ENCODE peak calls at places on chromosomes 11 and 22, in seven cellular contexts. Z is vagina, V is lower leg skin, L is breast epithelium, S is NB4, Y is HepG2, E is stomach. M is an unnamed sample.

GRCh38 chr11:104918113-104918824 is 20.0 kb upstream of the CASP12 start:
- DNase-seq in Z (no peak), V (no peak), L (no peak), S (peak; percentile 15), Y (no peak), E (no peak), M (no peak)

GRCh38 chr11:122101625-122102291 is 14.3 kb downstream of the BLID start:
- DNase-seq in Z (no peak), V (peak; percentile 48), L (peak; percentile 62), S (no peak), Y (peak; percentile 20), E (no peak), M (peak; percentile 74)

GRCh38 chr22:30694171-30694637 is 470 bp upstream of the OSBP2 start:
- DNase-seq in Z (no peak), V (peak; percentile 24), L (peak; percentile 60), S (peak; percentile 8), Y (no peak), E (peak; percentile 76), M (peak; percentile 39)

GRCh38 chr11:31779268-31779879 is 31.7 kb downstream of the PAX6 start:
- DNase-seq in Z (no peak), V (no peak), L (no peak), S (no peak), Y (no peak), E (no peak), M (no peak)

GRCh38 chr11:71086687-71087258 is 165.6 kb downstream of the SHANK2 start:
- DNase-seq in Z (no peak), V (no peak), L (no peak), S (peak; percentile 34), Y (peak; percentile 34), E (no peak), M (no peak)

GRCh38 chr11:64097468-64098317 is 62.0 kb downstream of the FLRT1 start:
- DNase-seq in Z (no peak), V (no peak), L (no peak), S (no peak), Y (no peak), E (no peak), M (no peak)

GRCh38 chr11:11514246-11514645 is 107.6 kb downstream of the GALNT18 start:
- DNase-seq in Z (no peak), V (no peak), L (no peak), S (no peak), Y (no peak), E (no peak), M (no peak)

GRCh38 chr11:27613670-27613950 is 86.6 kb downstream of the BDNF start:
- DNase-seq in Z (no peak), V (no peak), L (no peak), S (no peak), Y (no peak), E (no peak), M (no peak)

GRCh38 chr22:45197606-45198462 is 34.1 kb downstream of the NUP50 start:
- DNase-seq in Z (peak; percentile 88), V (no peak), L (no peak), S (no peak), Y (no peak), E (no peak), M (no peak)

GRCh38 chr11:66333220-66333877 is 2.9 kb downstream of the RIN1 start:
- DNase-seq in Z (no peak), V (no peak), L (no peak), S (no peak), Y (no peak), E (no peak), M (no peak)

GRCh38 chr22:39738746-39739145 is 154.8 kb downstream of the ENTHD1 start:
- DNase-seq in Z (no peak), V (no peak), L (no peak), S (no peak), Y (no peak), E (no peak), M (no peak)

GRCh38 chr22:21961886-21962654 is 9.4 kb upstream of the PPM1F start:
- DNase-seq in Z (no peak), V (no peak), L (no peak), S (no peak), Y (no peak), E (peak; percentile 69), M (no peak)

GRCh38 chr11:42770444-42771065 is 541.2 kb upstream of the API5 start:
- DNase-seq in Z (no peak), V (no peak), L (no peak), S (peak; percentile 38), Y (peak; percentile 30), E (no peak), M (no peak)

GRCh38 chr11:35237860-35238715 is 99.1 kb downstream of the CD44 start:
- DNase-seq in Z (no peak), V (peak; percentile 44), L (no peak), S (peak; percentile 83), Y (peak; percentile 47), E (peak; percentile 32), M (no peak)

GRCh38 chr11:128492461-128492860 is 94.9 kb downstream of the ETS1 start:
- DNase-seq in Z (no peak), V (no peak), L (no peak), S (peak; percentile 68), Y (no peak), E (no peak), M (no peak)

GRCh38 chr11:76248210-76248609 is 41.9 kb upstream of the WNT11 start:
- DNase-seq in Z (no peak), V (no peak), L (no peak), S (no peak), Y (no peak), E (no peak), M (no peak)

GRCh38 chr11:76620471-76620870 is 50.1 kb downstream of the LRRC32 start:
- DNase-seq in Z (no peak), V (no peak), L (no peak), S (no peak), Y (no peak), E (no peak), M (no peak)

GRCh38 chr22:46514592-46515207 is 22.7 kb downstream of the CELSR1 start:
- DNase-seq in Z (no peak), V (no peak), L (no peak), S (no peak), Y (no peak), E (no peak), M (no peak)

GRCh38 chr11:118608268-118609214 is 1.1 kb downstream of the PHLDB1 start:
- DNase-seq in Z (no peak), V (no peak), L (no peak), S (peak; percentile 83), Y (no peak), E (peak; percentile 59), M (peak; percentile 89)

GRCh38 chr22:41380993-41381328 is 781 bp upstream of the TEF start:
- DNase-seq in Z (no peak), V (peak; percentile 85), L (peak; percentile 87), S (no peak), Y (peak; percentile 83), E (peak; percentile 77), M (no peak)
- TF ChIP-seq POLR2A in Z (peak; percentile 74), V (no peak), L (peak; percentile 76), S (peak; percentile 41), Y (peak; percentile 69), E (no peak), M (peak; percentile 88)

DNA sequence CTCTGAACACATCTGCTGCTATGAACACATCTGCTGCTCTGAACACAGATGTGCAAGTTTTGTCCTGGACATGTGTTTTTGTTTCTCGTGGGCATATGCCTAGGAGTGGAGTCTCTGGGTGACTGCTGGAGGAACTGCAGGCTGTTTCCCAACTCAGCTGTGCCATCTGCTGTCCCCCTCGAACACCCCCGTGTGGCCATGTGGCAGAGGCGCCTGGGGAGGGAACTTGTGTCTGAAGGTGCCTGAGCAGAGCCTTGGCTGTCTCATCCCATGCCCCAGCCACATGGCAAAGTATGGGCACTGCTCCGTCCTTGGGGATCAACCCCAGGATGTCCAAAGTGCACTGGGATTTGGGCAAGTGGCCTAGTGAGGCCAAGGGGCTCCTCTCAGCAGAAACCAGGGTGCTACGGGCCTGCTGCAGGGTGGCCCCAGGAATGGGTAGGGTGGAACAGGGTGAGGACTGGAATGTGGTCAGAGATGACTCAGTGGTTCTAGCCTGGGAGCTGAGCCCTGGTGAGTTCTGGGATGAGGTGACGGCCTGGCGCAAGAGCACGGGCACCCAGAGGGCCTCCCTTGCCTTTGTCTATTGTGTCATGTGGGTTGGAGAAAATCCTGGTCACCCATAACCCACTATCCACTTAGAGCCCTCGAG is 14.7 kb downstream of the GATD1 start:
- DNase-seq in Z (no peak), V (no peak), L (peak; percentile 54), S (peak; percentile 76), Y (no peak), E (peak; percentile 47), M (no peak)
- TF ChIP-seq CTCF in Z (no peak), V (no peak), L (peak; percentile 43), S (peak; percentile 37), Y (peak; percentile 36), E (no peak), M (no peak)

DNA sequence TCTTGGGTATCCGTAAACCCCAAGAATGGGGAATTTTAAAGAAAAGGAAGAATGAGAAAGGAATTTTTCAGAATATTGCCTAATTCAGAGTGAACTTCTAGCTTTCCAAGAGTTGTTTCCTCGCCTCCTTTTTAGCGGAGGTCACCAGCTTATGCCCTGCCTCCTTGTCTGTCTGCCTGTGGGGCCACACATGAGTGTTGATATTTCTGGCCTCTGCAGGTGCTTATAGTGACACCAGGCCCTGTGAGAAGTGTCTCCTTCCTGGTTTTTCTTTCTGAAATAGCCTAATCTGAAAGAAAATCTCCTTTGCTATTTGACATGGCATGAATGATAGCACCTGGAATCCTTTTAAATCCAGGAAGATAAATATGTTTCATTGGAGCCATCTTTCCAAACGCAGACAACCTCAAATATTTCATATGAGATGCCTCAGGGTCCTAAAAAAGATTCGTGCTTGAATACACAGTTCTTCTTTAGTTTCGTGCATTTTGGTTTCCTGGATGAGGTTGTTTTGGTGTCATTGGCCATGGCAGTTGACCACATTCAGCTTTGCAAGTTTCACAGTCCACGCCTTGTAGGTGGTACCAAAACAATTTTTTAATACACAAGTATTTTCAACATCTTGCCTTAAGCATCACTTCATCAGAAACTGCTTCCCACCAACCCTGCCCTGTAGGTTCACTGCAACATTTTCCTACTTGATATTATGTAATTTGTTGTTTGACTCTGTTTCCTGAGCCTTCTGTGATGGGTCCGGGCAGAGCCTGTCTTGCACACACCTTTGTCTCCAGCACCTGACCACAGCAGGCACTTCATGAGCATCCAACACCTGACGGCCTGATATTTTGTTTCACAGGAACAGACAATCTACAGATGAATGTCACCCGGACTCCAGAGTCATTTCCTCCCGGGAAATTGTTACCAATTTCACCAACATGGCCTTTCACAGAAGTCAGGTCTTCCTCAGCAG is 159.4 kb downstream of the C11orf91 start:
- DNase-seq in Z (no peak), V (no peak), L (no peak), S (no peak), Y (no peak), E (no peak), M (no peak)
- H3K4me3 ChIP-seq in Z (no peak overlapping the region), V (no peak overlapping the region), L (no peak overlapping the region), S (no peak overlapping the region), Y (no peak overlapping the region), E (no peak overlapping the region), M (no peak overlapping the region)

GRCh38 chr22:20015187-20015625 is 1.4 kb downstream of the ARVCF start:
- DNase-seq in Z (no peak), V (no peak), L (no peak), S (no peak), Y (no peak), E (no peak), M (no peak)

GRCh38 chr22:20017622-20017958 is 967 bp upstream of the ARVCF start:
- DNase-seq in Z (no peak), V (no peak), L (no peak), S (no peak), Y (no peak), E (no peak), M (no peak)

GRCh38 chr22:20018001-20018400 is 1.4 kb upstream of the ARVCF start:
- DNase-seq in Z (no peak), V (no peak), L (no peak), S (no peak), Y (no peak), E (no peak), M (no peak)

GRCh38 chr22:20015971-20016733 is 471 bp downstream of the ARVCF start:
- DNase-seq in Z (no peak), V (no peak), L (no peak), S (peak; percentile 44), Y (peak; percentile 27), E (peak; percentile 47), M (no peak)

GRCh38 chr22:20016734-20017621 is at the start of gene ARVCF:
- DNase-seq in Z (no peak), V (peak; percentile 86), L (peak; percentile 83), S (peak; percentile 87), Y (peak; percentile 81), E (peak; percentile 93), M (peak; percentile 88)
- TF ChIP-seq POLR2A in Z (no peak), V (no peak), L (no peak), S (no peak), Y (peak; percentile 70), E (no peak), M (no peak)

M was measured in uterus.